ENCODE peak calls at places on chromosomes 1 and 21, in five cellular contexts. One of them, this sample, is unnamed.

GRCh38 chr1:21449906-21450305 is 10.0 kb downstream of the NBPF3 start:
- DNase-seq in GM12878: no peak
- DNase-seq in H1: no peak
- DNase-seq in HepG2: no peak
- DNase-seq in K562: no peak
- DNase-seq in this sample: no peak

GRCh38 chr1:33382651-33383415 is 48.1 kb downstream of the PHC2 start:
- DNase-seq in GM12878: no peak
- DNase-seq in H1: no peak
- DNase-seq in HepG2: no peak
- DNase-seq in K562: no peak
- DNase-seq in this sample: peak; percentile 58

GRCh38 chr1:192592981-192593683 is 17.6 kb downstream of the RGS1 start:
- DNase-seq in GM12878: no peak
- DNase-seq in H1: no peak
- DNase-seq in HepG2: no peak
- DNase-seq in K562: no peak
- DNase-seq in this sample: no peak

GRCh38 chr1:18288609-18289219 is 181.1 kb downstream of the IGSF21 start:
- DNase-seq in GM12878: no peak
- DNase-seq in H1: no peak
- DNase-seq in HepG2: no peak
- DNase-seq in K562: peak; percentile 30
- DNase-seq in this sample: peak; percentile 77

GRCh38 chr1:14983277-14983676 is 170.3 kb upstream of the TMEM51 start:
- DNase-seq in GM12878: no peak
- DNase-seq in H1: peak; percentile 69
- DNase-seq in HepG2: no peak
- DNase-seq in K562: peak; percentile 34
- DNase-seq in this sample: no peak

GRCh38 chr1:212721388-212722247 is 22.0 kb upstream of the BATF3 start:
- DNase-seq in GM12878: no peak
- DNase-seq in H1: no peak
- DNase-seq in HepG2: peak; percentile 92
- DNase-seq in K562: peak; percentile 40
- DNase-seq in this sample: no peak

GRCh38 chr1:237799762-237800474 is 90.8 kb downstream of the ZP4 start:
- DNase-seq in GM12878: peak; percentile 9
- DNase-seq in H1: peak; percentile 82
- DNase-seq in HepG2: peak; percentile 43
- DNase-seq in K562: peak; percentile 76
- DNase-seq in this sample: peak; percentile 91

GRCh38 chr1:117586747-117587478 is 18.9 kb upstream of the TENT5C start:
- DNase-seq in GM12878: no peak
- DNase-seq in H1: no peak
- DNase-seq in HepG2: no peak
- DNase-seq in K562: no peak
- DNase-seq in this sample: no peak

GRCh38 chr1:175494950-175495349 is 248.4 kb downstream of the TNR start:
- DNase-seq in GM12878: no peak
- DNase-seq in H1: no peak
- DNase-seq in HepG2: no peak
- DNase-seq in K562: no peak
- DNase-seq in this sample: no peak

GRCh38 chr1:21232044-21232443 is 55.3 kb upstream of the EIF4G3 start:
- DNase-seq in GM12878: no peak
- DNase-seq in H1: peak; percentile 59
- DNase-seq in HepG2: peak; percentile 56
- DNase-seq in K562: peak; percentile 67
- DNase-seq in this sample: peak; percentile 81

GRCh38 chr1:167456926-167457325 is 61.4 kb downstream of the CD247 start:
- DNase-seq in GM12878: no peak
- DNase-seq in H1: no peak
- DNase-seq in HepG2: no peak
- DNase-seq in K562: no peak
- DNase-seq in this sample: no peak

GRCh38 chr1:7669559-7670208 is 101.4 kb upstream of the VAMP3 start:
- DNase-seq in GM12878: no peak
- DNase-seq in H1: peak; percentile 93
- DNase-seq in HepG2: peak; percentile 35
- DNase-seq in K562: peak; percentile 85
- DNase-seq in this sample: peak; percentile 87

GRCh38 chr1:52423771-52424170 is 19.4 kb downstream of the PRPF38A start:
- DNase-seq in GM12878: no peak
- DNase-seq in H1: no peak
- DNase-seq in HepG2: no peak
- DNase-seq in K562: peak; percentile 59
- DNase-seq in this sample: no peak

GRCh38 chr1:3423245-3423829 is 31.1 kb upstream of the ARHGEF16 start:
- DNase-seq in GM12878: no peak
- DNase-seq in H1: no peak
- DNase-seq in HepG2: peak; percentile 80
- DNase-seq in K562: no peak
- DNase-seq in this sample: no peak

GRCh38 chr1:39408641-39409054 is 82.8 kb upstream of the BMP8A start:
- DNase-seq in GM12878: peak; percentile 40
- DNase-seq in H1: peak; percentile 93
- DNase-seq in HepG2: peak; percentile 93
- DNase-seq in K562: peak; percentile 99
- DNase-seq in this sample: peak; percentile 99
- H3K79me2 ChIP-seq in GM12878: peaks cover 6% of the 10 kb centered on the region
- H3K79me2 ChIP-seq in H1: peaks cover 6% of the 10 kb centered on the region
- H3K79me2 ChIP-seq in HepG2: peaks cover 34% of the 10 kb centered on the region
- H3K79me2 ChIP-seq in K562: peaks cover 49% of the 10 kb centered on the region
- H3K79me2 ChIP-seq in this sample: peaks cover 80% of the 10 kb centered on the region

DNA sequence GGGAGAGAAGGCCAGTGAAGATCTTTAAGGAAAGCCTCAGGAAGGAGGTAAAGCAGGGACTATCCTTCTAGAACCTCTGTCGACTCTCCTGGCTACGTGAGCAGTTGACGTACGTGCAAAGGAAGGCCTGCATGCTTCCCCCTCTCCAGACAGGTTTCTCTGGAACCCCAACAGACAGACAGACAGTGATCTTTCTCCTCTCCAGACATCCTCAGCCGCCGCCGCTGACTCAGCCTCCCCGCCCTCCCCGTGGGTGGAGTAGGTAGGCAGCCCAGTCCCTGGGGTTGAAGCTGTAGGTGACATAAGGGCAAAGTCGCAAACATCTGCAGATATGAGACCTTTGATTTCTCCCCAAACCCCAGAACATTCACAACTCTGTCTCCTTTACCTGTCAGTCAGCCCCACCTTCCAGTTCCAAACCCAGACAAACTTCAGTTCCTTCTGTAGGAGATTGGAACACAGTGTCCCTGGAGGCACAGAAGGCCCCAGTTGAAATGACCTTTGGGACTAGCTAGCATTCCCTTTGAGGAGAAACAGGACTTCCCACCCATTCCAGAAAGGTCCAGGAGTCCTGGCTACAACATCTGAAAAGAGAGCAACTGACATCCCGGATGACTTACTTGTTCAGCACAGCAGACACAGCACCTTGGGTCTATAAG is 145.9 kb upstream of the JUN start:
- DNase-seq in GM12878: no peak
- DNase-seq in H1: no peak
- DNase-seq in HepG2: no peak
- DNase-seq in K562: peak; percentile 67
- DNase-seq in this sample: no peak
- TF ChIP-seq EP300 in GM12878: no peak
- TF ChIP-seq EP300 in H1: no peak
- TF ChIP-seq EP300 in HepG2: no peak
- TF ChIP-seq EP300 in K562: peak; percentile 14
- TF ChIP-seq EP300 in this sample: no peak

DNA sequence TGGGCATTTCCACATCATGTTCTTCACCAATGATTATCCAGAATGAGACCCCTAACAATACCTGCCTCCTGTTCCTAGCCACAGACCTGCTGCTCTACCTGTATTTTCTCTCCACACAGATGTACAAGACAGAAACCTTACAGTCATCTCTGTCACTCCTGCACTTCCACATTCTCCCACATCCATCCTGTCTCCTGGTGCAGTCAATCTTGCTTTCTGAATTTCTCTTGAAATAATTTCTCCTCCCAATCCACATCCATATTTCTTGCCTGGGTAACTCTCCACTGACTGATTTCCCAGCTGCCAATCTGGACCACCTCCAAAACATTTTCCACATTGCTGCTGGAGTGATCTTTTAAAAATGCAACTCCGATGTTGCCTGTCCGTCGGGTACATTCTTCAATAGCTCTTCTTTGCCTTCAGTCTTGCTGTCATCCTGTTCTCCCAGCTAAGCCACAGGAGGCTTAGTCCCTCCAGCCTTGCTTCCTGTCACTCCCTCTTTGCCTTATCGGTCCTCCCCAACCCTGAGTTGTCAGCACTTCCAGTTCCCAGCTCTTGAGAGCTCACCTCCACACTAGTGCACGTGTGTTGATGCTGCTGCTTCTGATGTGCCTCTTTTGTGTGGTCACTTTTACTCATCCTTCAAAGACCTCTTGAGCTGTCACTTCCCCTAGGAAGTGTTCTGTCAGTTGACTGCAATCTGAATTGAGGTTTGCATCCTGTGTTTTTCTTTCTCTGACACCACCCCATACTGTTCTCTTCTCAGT is 15.1 kb downstream of the UCK2 start:
- DNase-seq in GM12878: no peak
- DNase-seq in H1: no peak
- DNase-seq in HepG2: no peak
- DNase-seq in K562: peak; percentile 88
- DNase-seq in this sample: no peak
- H3K79me2 ChIP-seq in GM12878: peaks cover 93% of the 10 kb centered on the region
- H3K79me2 ChIP-seq in H1: peaks cover 81% of the 10 kb centered on the region
- H3K79me2 ChIP-seq in HepG2: peaks cover 98% of the 10 kb centered on the region
- H3K79me2 ChIP-seq in K562: peaks cover 99% of the 10 kb centered on the region
- H3K79me2 ChIP-seq in this sample: peaks cover 99% of the 10 kb centered on the region

GRCh38 chr1:246566128-246566807 is at the start of the genes CNST and TFB2M:
- DNase-seq in GM12878: peak; percentile 97
- DNase-seq in H1: peak; percentile 97
- DNase-seq in HepG2: peak; percentile 97
- DNase-seq in K562: peak; percentile 96
- DNase-seq in this sample: peak; percentile 91
- TF ChIP-seq EP300 in GM12878: no peak
- TF ChIP-seq EP300 in H1: no peak
- TF ChIP-seq EP300 in HepG2: no peak
- TF ChIP-seq EP300 in K562: peak; percentile 42
- TF ChIP-seq EP300 in this sample: no peak

GRCh38 chr1:225597926-225598575 is 54.9 kb downstream of the ENAH start:
- DNase-seq in GM12878: no peak
- DNase-seq in H1: no peak
- DNase-seq in HepG2: no peak
- DNase-seq in K562: no peak
- DNase-seq in this sample: no peak
- H3K79me2 ChIP-seq in GM12878: no peaks in the 10 kb centered on the region
- H3K79me2 ChIP-seq in H1: peaks cover 12% of the 10 kb centered on the region
- H3K79me2 ChIP-seq in HepG2: peaks cover 56% of the 10 kb centered on the region
- H3K79me2 ChIP-seq in K562: no peaks in the 10 kb centered on the region
- H3K79me2 ChIP-seq in this sample: peaks cover 100% of the 10 kb centered on the region

GRCh38 chr21:27126140-27126539 is 159.3 kb upstream of the ADAMTS5 start:
- DNase-seq in GM12878: no peak
- DNase-seq in H1: no peak
- DNase-seq in HepG2: no peak
- DNase-seq in K562: no peak
- DNase-seq in this sample: no peak

GRCh38 chr21:27129694-27130093 is 162.8 kb upstream of the ADAMTS5 start:
- DNase-seq in GM12878: no peak
- DNase-seq in H1: no peak
- DNase-seq in HepG2: no peak
- DNase-seq in K562: no peak
- DNase-seq in this sample: no peak

GRCh38 chr21:27129215-27129614 is 162.3 kb upstream of the ADAMTS5 start:
- DNase-seq in GM12878: no peak
- DNase-seq in H1: no peak
- DNase-seq in HepG2: no peak
- DNase-seq in K562: no peak
- DNase-seq in this sample: no peak

GRCh38 chr21:27132270-27132669 is 165.4 kb upstream of the ADAMTS5 start:
- DNase-seq in GM12878: no peak
- DNase-seq in H1: no peak
- DNase-seq in HepG2: no peak
- DNase-seq in K562: no peak
- DNase-seq in this sample: no peak

DNA sequence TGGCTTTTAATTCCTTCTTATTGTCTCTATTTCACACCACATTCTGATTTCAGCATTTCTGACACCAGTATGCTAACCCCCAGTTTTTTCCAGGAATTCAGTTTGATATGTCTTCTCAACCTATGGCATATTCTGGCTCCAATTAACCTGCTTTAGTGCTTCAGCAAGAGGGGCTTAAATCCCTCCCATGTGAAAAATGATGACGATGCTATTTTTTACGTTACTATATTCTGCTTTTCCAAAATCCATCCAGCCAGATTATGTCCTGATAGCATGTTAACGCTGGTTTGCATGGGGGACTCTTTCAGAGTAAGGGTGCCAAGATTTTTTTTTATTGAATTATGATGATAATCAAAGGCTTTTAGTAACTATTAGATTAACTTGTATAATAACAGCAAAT is 163.3 kb upstream of the ADAMTS5 start:
- DNase-seq in GM12878: no peak
- DNase-seq in H1: no peak
- DNase-seq in HepG2: no peak
- DNase-seq in K562: no peak
- DNase-seq in this sample: no peak
- TF ChIP-seq EP300 in GM12878: no peak
- TF ChIP-seq EP300 in H1: no peak
- TF ChIP-seq EP300 in HepG2: no peak
- TF ChIP-seq EP300 in K562: no peak
- TF ChIP-seq EP300 in this sample: no peak

DNA sequence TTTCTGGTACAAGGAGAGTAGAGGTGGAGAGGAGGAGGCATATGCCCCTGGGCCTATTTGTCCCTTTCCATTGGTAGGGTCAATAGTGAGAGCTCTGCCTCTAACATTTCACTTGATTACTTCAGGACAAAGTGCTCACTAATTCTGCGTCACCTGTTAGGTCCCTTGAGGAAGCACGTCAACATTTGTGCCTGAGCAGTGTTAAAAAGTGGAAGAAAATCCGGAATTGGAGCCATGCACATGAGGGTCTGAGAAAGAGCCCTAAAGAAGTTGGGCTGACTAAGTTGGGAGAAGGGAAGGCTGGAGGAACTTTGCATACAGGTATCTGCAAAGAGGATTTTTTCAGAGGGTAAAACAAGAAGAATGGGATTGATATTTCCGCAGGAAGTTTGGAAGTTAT is 1.9 kb downstream of the SLC25A44 start:
- DNase-seq in GM12878: no peak
- DNase-seq in H1: no peak
- DNase-seq in HepG2: no peak
- DNase-seq in K562: no peak
- DNase-seq in this sample: no peak
- H3K79me2 ChIP-seq in GM12878: peaks cover 70% of the 10 kb centered on the region
- H3K79me2 ChIP-seq in H1: peaks cover 16% of the 10 kb centered on the region
- H3K79me2 ChIP-seq in HepG2: peaks cover 36% of the 10 kb centered on the region
- H3K79me2 ChIP-seq in K562: peaks cover 48% of the 10 kb centered on the region
- H3K79me2 ChIP-seq in this sample: peaks cover 66% of the 10 kb centered on the region

GRCh38 chr1:99731384-99731783 is 35.1 kb downstream of the FRRS1 start:
- DNase-seq in GM12878: no peak
- DNase-seq in H1: no peak
- DNase-seq in HepG2: no peak
- DNase-seq in K562: no peak
- DNase-seq in this sample: no peak
- TF ChIP-seq EP300 in GM12878: no peak
- TF ChIP-seq EP300 in H1: no peak
- TF ChIP-seq EP300 in HepG2: no peak
- TF ChIP-seq EP300 in K562: no peak
- TF ChIP-seq EP300 in this sample: no peak

GRCh38 chr21:41980561-41980960 is 26.7 kb upstream of the C2CD2 start:
- DNase-seq in GM12878: no peak
- DNase-seq in H1: no peak
- DNase-seq in HepG2: no peak
- DNase-seq in K562: no peak
- DNase-seq in this sample: no peak
- H3K79me2 ChIP-seq in GM12878: no peaks in the 10 kb centered on the region
- H3K79me2 ChIP-seq in H1: no peaks in the 10 kb centered on the region
- H3K79me2 ChIP-seq in HepG2: no peaks in the 10 kb centered on the region
- H3K79me2 ChIP-seq in K562: no peaks in the 10 kb centered on the region
- H3K79me2 ChIP-seq in this sample: no peaks in the 10 kb centered on the region

This sample was measured in SK-N-SH.